ENCODE peak calls at places on chromosomes 16 and 17, in five cellular contexts. Q is cerebellum, U is GM10248, W is NCI-H1417, E is COLO829. N is an unnamed sample.

GRCh38 chr16:57144027-57144426 is 41.8 kb downstream of the PSME3IP1 start:
- DNase-seq in Q (no peak), U (no peak), W (no peak), E (no peak), N (no peak)

GRCh38 chr16:68076560-68076959 is 8.6 kb upstream of the NFATC3 start:
- DNase-seq in Q (no peak), U (no peak), W (no peak), E (no peak), N (no peak)

GRCh38 chr17:28712037-28712704 is 483 bp upstream of the PROCA1 start:
- DNase-seq in Q (no peak), U (peak; percentile 83), W (no peak), E (no peak), N (no peak)

GRCh38 chr17:67359960-67360817 is 6.2 kb downstream of the PSMD12 start:
- DNase-seq in Q (no peak), U (no peak), W (peak; percentile 11), E (peak; percentile 33), N (no peak)

GRCh38 chr17:67759355-67760171 is 41.8 kb downstream of the NOL11 start:
- DNase-seq in Q (no peak), U (no peak), W (no peak), E (no peak), N (no peak)

GRCh38 chr16:75477680-75478473 is 13.4 kb upstream of the TMEM170A start:
- DNase-seq in Q (peak; percentile 93), U (no peak), W (peak; percentile 26), E (no peak), N (no peak)

GRCh38 chr16:70437582-70438324 is 1.1 kb downstream of the ST3GAL2 start:
- DNase-seq in Q (no peak), U (no peak), W (peak; percentile 27), E (no peak), N (no peak)

GRCh38 chr16:30740364-30741251 is 7.6 kb upstream of the PHKG2 start:
- DNase-seq in Q (no peak), U (no peak), W (peak; percentile 12), E (no peak), N (peak; percentile 92)

GRCh38 chr17:58006563-58006923 is 503 bp downstream of the SRSF1 start:
- DNase-seq in Q (peak; percentile 65), U (peak; percentile 42), W (peak; percentile 90), E (peak; percentile 65), N (peak; percentile 77)

GRCh38 chr17:80382446-80382845 is 32.5 kb upstream of the ENDOV start:
- DNase-seq in Q (no peak), U (no peak), W (no peak), E (no peak), N (no peak)

GRCh38 chr16:54542805-54543504 is 256.4 kb upstream of the IRX3 start:
- DNase-seq in Q (no peak), U (no peak), W (peak; percentile 79), E (no peak), N (no peak)

GRCh38 chr16:64153718-64154117 is 968.1 kb downstream of the CDH11 start:
- DNase-seq in Q (no peak), U (no peak), W (no peak), E (no peak), N (peak; percentile 48)

GRCh38 chr16:81556715-81557284 is 112.2 kb downstream of the CMIP start:
- DNase-seq in Q (no peak), U (no peak), W (no peak), E (no peak), N (peak; percentile 55)

N was measured in mucosa of gallbladder.